ENCODE peak calls at places on chromosome 21, in nine cellular contexts. D is prostate gland, L is endothelial cell of umbilical vein, M is stomach, A is suprapubic skin, S is transverse colon, Q is breast epithelium, W is esophagus muscularis mucosa, F is upper lobe of left lung. T is an unnamed sample.

GRCh38 chr21:38989745-38990423 is 184.2 kb downstream of the ETS2 start:
- DNase-seq in S (no peak), D (peak; percentile 75), M (peak; percentile 59), W (no peak), L (peak; percentile 68), A (no peak), Q (no peak), F (peak; percentile 58), T (no peak)

GRCh38 chr21:43277481-43278351 is 108.9 kb downstream of the CRYAA start:
- DNase-seq in L (no peak), A (no peak), D (no peak), F (peak; percentile 84), M (no peak), Q (no peak), S (no peak), W (no peak), T (no peak)

GRCh38 chr21:31732891-31733520 is 1.1 kb upstream of the SCAF4 start:
- DNase-seq in A (no peak), F (no peak), L (no peak), M (no peak), D (no peak), S (peak; percentile 20), W (no peak), Q (no peak), T (no peak)

GRCh38 chr21:32559004-32559610 is 26.2 kb downstream of the TCP10L start:
- DNase-seq in W (peak; percentile 85), Q (no peak), M (no peak), D (no peak), S (no peak), L (no peak), A (no peak), F (no peak), T (no peak)

GRCh38 chr21:31795992-31796391 is 64.1 kb upstream of the SCAF4 start:
- DNase-seq in F (no peak), Q (no peak), A (no peak), S (no peak), D (no peak), L (no peak), W (no peak), M (no peak), T (no peak)

GRCh38 chr21:25457411-25457810 is 149.9 kb downstream of the MRPL39 start:
- DNase-seq in D (no peak), M (no peak), Q (no peak), L (peak; percentile 81), W (no peak), S (no peak), F (no peak), A (no peak), T (no peak)

GRCh38 chr21:26471116-26471505 is 102.0 kb downstream of the CYYR1 start:
- DNase-seq in D (no peak), W (no peak), L (no peak), Q (no peak), A (no peak), S (no peak), F (no peak), M (no peak), T (no peak)

GRCh38 chr21:25568230-25568629 is 39.1 kb downstream of the MRPL39 start:
- DNase-seq in M (no peak), A (no peak), F (peak; percentile 43), W (no peak), S (peak; percentile 48), Q (no peak), L (peak; percentile 86), D (no peak), T (no peak)

GRCh38 chr21:27292229-27292628 is 325.3 kb upstream of the ADAMTS5 start:
- DNase-seq in L (no peak), F (no peak), D (no peak), A (no peak), Q (no peak), W (no peak), M (no peak), S (no peak), T (no peak)

GRCh38 chr21:39316062-39316461 is 2.6 kb upstream of the BRWD1 start:
- DNase-seq in F (no peak), S (no peak), W (no peak), D (no peak), Q (no peak), A (no peak), M (no peak), L (no peak), T (no peak)

GRCh38 chr21:38806153-38806941 is 618 bp downstream of the ETS2 start:
- DNase-seq in L (no peak), A (peak; percentile 85), S (peak; percentile 45), W (no peak), M (no peak), D (no peak), F (peak; percentile 41), Q (no peak), T (peak; percentile 47)

GRCh38 chr21:28627691-28628090 is 365.0 kb downstream of the LTN1 start:
- DNase-seq in D (no peak), W (no peak), Q (no peak), L (no peak), F (no peak), M (no peak), A (no peak), S (no peak), T (no peak)

GRCh38 chr21:20997308-20997632 is 939 bp upstream of the NCAM2 start:
- DNase-seq in D (no peak), L (no peak), W (no peak), Q (no peak), F (no peak), M (no peak), S (no peak), A (no peak), T (no peak)

GRCh38 chr21:32457360-32457840 is 44.9 kb downstream of the EVA1C start:
- DNase-seq in F (peak; percentile 59), W (no peak), A (no peak), M (peak; percentile 72), D (no peak), L (peak; percentile 61), Q (peak; percentile 42), S (peak; percentile 82), T (no peak)

GRCh38 chr21:24290151-24290833 is 1317.0 kb downstream of the MRPL39 start:
- DNase-seq in S (no peak), F (no peak), Q (no peak), D (no peak), W (no peak), L (no peak), A (no peak), M (no peak), T (no peak)

GRCh38 chr21:28832715-28833061 is 160.0 kb downstream of the LTN1 start:
- DNase-seq in L (no peak), Q (no peak), S (no peak), F (no peak), M (no peak), W (no peak), A (no peak), D (no peak), T (no peak)

GRCh38 chr21:15080504-15080903 is 15.7 kb upstream of the NRIP1 start:
- DNase-seq in F (no peak), W (no peak), A (no peak), M (no peak), Q (no peak), S (no peak), L (no peak), D (no peak), T (no peak)

GRCh38 chr21:38223893-38224540 is 32.8 kb upstream of the KCNJ15 start:
- DNase-seq in A (no peak), S (no peak), F (no peak), D (no peak), Q (no peak), M (no peak), W (peak; percentile 42), L (no peak), T (no peak)

GRCh38 chr21:29175408-29176147 is 45.1 kb downstream of the MAP3K7CL start:
- DNase-seq in A (no peak), L (peak; percentile 98), S (no peak), F (no peak), D (peak; percentile 81), M (no peak), Q (no peak), W (no peak), T (no peak)

GRCh38 chr21:28971171-28971570 is 21.5 kb downstream of the LTN1 start:
- DNase-seq in M (no peak), Q (no peak), A (no peak), D (no peak), S (no peak), W (no peak), L (no peak), F (no peak), T (no peak)

GRCh38 chr21:36891692-36892091 is 74.8 kb downstream of the HLCS start:
- DNase-seq in Q (no peak), A (no peak), L (no peak), M (no peak), D (no peak), F (no peak), S (no peak), W (peak; percentile 87), T (no peak)

DNA sequence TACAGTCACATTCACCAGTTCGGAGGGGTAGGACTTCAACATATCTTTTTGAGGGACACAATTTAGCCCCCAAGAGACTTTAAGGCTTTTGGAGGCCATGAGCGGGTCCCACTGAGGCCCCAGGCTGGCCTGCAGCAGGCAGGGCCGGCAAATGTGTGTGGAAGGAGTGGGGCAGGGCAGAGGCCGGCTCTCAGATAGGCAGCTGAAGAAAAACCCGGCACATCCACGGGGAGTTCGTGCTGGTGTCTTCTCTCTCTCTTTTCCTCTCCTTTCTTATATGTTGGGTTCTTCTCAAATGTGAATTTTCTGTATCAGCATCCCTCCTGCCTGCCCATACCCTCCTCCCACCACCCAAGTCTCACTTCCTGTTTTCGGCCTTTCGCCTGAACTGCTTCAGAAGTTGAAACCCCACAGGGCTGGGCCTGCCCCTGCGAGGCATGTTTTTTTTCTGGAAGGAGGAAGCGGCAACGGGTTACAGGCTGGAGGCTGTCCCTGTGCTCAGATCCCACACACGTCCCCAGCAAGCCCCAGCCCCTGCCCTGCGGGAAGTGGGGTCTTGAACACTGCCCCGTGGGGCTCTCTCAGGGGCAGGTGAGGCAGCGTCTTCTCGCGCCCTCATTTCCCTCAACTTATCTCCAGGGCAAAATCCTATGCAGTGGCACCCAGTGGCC is 9.8 kb upstream of the UMODL1 start:
- DNase-seq in F (peak; percentile 60), A (no peak), Q (no peak), D (no peak), L (no peak), W (no peak), S (peak; percentile 70), M (no peak), T (peak; percentile 84)
- TF ChIP-seq POLR2A in F (no peak), A (no peak), Q (no peak), D (no peak), L (no peak), W (no peak), S (no peak), M (no peak), T (no peak)

GRCh38 chr21:35204850-35205564 is 155.9 kb upstream of the RUNX1 start:
- DNase-seq in M (peak; percentile 90), F (peak; percentile 58), L (peak; percentile 96), D (peak; percentile 21), W (no peak), S (peak; percentile 47), Q (no peak), A (peak; percentile 73), T (no peak)
- TF ChIP-seq POLR2AphosphoS5 in M (peak; percentile 84), F (peak; percentile 63), L (peak; percentile 50), D (peak; percentile 9), W (peak; percentile 35), S (no peak), Q (no peak), A (no peak), T (no peak)

GRCh38 chr21:46322351-46323226 is 1.1 kb downstream of the C21orf58 start:
- DNase-seq in A (no peak), W (no peak), L (peak; percentile 44), D (no peak), F (peak; percentile 31), M (no peak), S (no peak), Q (no peak), T (no peak)
- TF ChIP-seq POLR2A in A (no peak), W (no peak), L (peak; percentile 25), D (no peak), F (no peak), M (no peak), S (no peak), Q (no peak), T (no peak)

GRCh38 chr21:45292399-45293213 is 4.9 kb upstream of the POFUT2 start:
- DNase-seq in S (peak; percentile 83), M (peak; percentile 84), D (peak; percentile 72), W (peak; percentile 95), L (peak; percentile 83), Q (peak; percentile 71), F (peak; percentile 88), A (peak; percentile 86), T (peak; percentile 85)
- TF ChIP-seq POLR2AphosphoS5 in S (peak; percentile 34), M (peak; percentile 66), D (peak; percentile 74), W (peak; percentile 83), L (peak; percentile 48), Q (peak; percentile 53), F (peak; percentile 64), A (peak; percentile 87), T (no peak)

T was measured in GM12891.